ENCODE peak calls at places on chromosomes 5 and 9, in five cellular contexts. One of them, this sample, is unnamed.

GRCh38 chr9:134374301-134375010 is 48.2 kb downstream of the RXRA start:
- DNase-seq in mesendoderm: no peak
- DNase-seq in IMR-90: no peak
- DNase-seq in neuronal stem cell: no peak
- DNase-seq in trophoblast cell: no peak
- DNase-seq in this sample: no peak

GRCh38 chr5:157917909-157918809 is 59.2 kb upstream of the CLINT1 start:
- DNase-seq in IMR-90: peak
- DNase-seq in neuronal stem cell: no peak
- DNase-seq in mesendoderm: peak
- DNase-seq in trophoblast cell: peak
- DNase-seq in this sample: peak

GRCh38 chr9:93260290-93261066 is 76.5 kb downstream of the WNK2 start:
- DNase-seq in IMR-90: no peak
- DNase-seq in trophoblast cell: no peak
- DNase-seq in neuronal stem cell: no peak
- DNase-seq in mesendoderm: no peak
- DNase-seq in this sample: peak

GRCh38 chr9:82680179-82680935 is 382.6 kb downstream of the RASEF start:
- DNase-seq in trophoblast cell: no peak
- DNase-seq in mesendoderm: no peak
- DNase-seq in IMR-90: no peak
- DNase-seq in neuronal stem cell: no peak
- DNase-seq in this sample: no peak

GRCh38 chr9:137247135-137247915 is 3.8 kb upstream of the STPG3 start:
- DNase-seq in neuronal stem cell: no peak
- DNase-seq in trophoblast cell: no peak
- DNase-seq in IMR-90: no peak
- DNase-seq in mesendoderm: no peak
- DNase-seq in this sample: no peak

GRCh38 chr5:161946911-161947310 is 99.0 kb downstream of the GABRA1 start:
- DNase-seq in mesendoderm: no peak
- DNase-seq in trophoblast cell: no peak
- DNase-seq in neuronal stem cell: no peak
- DNase-seq in IMR-90: no peak
- DNase-seq in this sample: no peak

GRCh38 chr9:137829260-137829996 is 48.2 kb upstream of the CACNA1B start:
- DNase-seq in trophoblast cell: no peak
- DNase-seq in neuronal stem cell: no peak
- DNase-seq in IMR-90: no peak
- DNase-seq in mesendoderm: no peak
- DNase-seq in this sample: no peak

GRCh38 chr9:4600363-4600762 is 61.7 kb upstream of the PLPP6 start:
- DNase-seq in mesendoderm: no peak
- DNase-seq in neuronal stem cell: no peak
- DNase-seq in trophoblast cell: no peak
- DNase-seq in IMR-90: no peak
- DNase-seq in this sample: no peak

GRCh38 chr5:122112063-122112462 is 17.3 kb upstream of the ZNF474 start:
- DNase-seq in neuronal stem cell: no peak
- DNase-seq in trophoblast cell: no peak
- DNase-seq in mesendoderm: no peak
- DNase-seq in IMR-90: no peak
- DNase-seq in this sample: no peak

GRCh38 chr9:23557691-23558090 is 268.3 kb downstream of the ELAVL2 start:
- DNase-seq in mesendoderm: no peak
- DNase-seq in neuronal stem cell: no peak
- DNase-seq in trophoblast cell: no peak
- DNase-seq in IMR-90: no peak
- DNase-seq in this sample: no peak

GRCh38 chr5:17785774-17786173 is 151.5 kb downstream of the TAF11L14 start:
- DNase-seq in mesendoderm: peak
- DNase-seq in trophoblast cell: no peak
- DNase-seq in neuronal stem cell: no peak
- DNase-seq in IMR-90: no peak
- DNase-seq in this sample: peak

GRCh38 chr5:424259-425110 is 18.5 kb upstream of the EXOC3 start:
- DNase-seq in mesendoderm: no peak
- DNase-seq in neuronal stem cell: no peak
- DNase-seq in trophoblast cell: no peak
- DNase-seq in IMR-90: peak
- DNase-seq in this sample: no peak
- H2AK5ac ChIP-seq in mesendoderm: no peak
- H2AK5ac ChIP-seq in neuronal stem cell: peak
- H2AK5ac ChIP-seq in trophoblast cell: peak
- H2AK5ac ChIP-seq in IMR-90: peak
- H2AK5ac ChIP-seq in this sample: no peak

DNA sequence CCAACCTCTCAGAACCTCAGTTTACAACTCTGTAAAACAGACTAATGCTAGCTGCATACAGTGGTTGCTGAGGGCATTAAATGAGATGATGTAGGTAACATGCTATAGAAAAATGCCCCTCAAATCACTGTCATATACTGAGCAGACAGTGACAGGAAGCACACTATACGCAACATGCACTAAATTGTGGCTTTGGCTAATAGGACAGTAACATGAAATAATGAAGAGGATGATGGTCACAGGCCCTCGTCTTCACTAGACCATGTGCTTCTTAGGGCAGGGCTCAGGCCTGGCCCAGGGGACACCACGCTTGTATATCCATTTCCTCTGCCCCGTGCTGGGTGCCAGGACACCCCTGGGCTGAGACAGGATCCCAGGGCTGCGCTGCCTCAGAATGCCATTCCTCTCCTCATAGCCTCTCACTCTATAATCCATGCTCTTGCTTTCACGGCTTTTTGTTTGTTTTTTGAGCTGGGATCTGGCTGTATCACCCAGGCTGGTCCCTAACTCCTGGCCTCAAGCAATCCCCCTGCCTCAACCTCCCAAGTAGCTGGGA is 18.9 kb downstream of the CSF1R start:
- DNase-seq in neuronal stem cell: no peak
- DNase-seq in mesendoderm: no peak
- DNase-seq in trophoblast cell: no peak
- DNase-seq in IMR-90: no peak
- DNase-seq in this sample: no peak
- H2AK5ac ChIP-seq in neuronal stem cell: no peak
- H2AK5ac ChIP-seq in mesendoderm: no peak
- H2AK5ac ChIP-seq in trophoblast cell: no peak
- H2AK5ac ChIP-seq in IMR-90: peak
- H2AK5ac ChIP-seq in this sample: no peak

GRCh38 chr5:149775785-149776184 is 45.7 kb downstream of the PPARGC1B start:
- DNase-seq in trophoblast cell: no peak
- DNase-seq in mesendoderm: peak
- DNase-seq in IMR-90: no peak
- DNase-seq in neuronal stem cell: no peak
- DNase-seq in this sample: no peak

GRCh38 chr5:149766460-149767277 is 36.6 kb downstream of the PPARGC1B start:
- DNase-seq in mesendoderm: no peak
- DNase-seq in neuronal stem cell: no peak
- DNase-seq in trophoblast cell: no peak
- DNase-seq in IMR-90: no peak
- DNase-seq in this sample: no peak

GRCh38 chr5:149767278-149767550 is 37.1 kb downstream of the PPARGC1B start:
- DNase-seq in trophoblast cell: no peak
- DNase-seq in mesendoderm: no peak
- DNase-seq in neuronal stem cell: no peak
- DNase-seq in IMR-90: no peak
- DNase-seq in this sample: no peak

GRCh38 chr5:149773245-149774095 is 43.4 kb downstream of the PPARGC1B start:
- DNase-seq in IMR-90: no peak
- DNase-seq in trophoblast cell: no peak
- DNase-seq in mesendoderm: no peak
- DNase-seq in neuronal stem cell: no peak
- DNase-seq in this sample: no peak

GRCh38 chr5:149771216-149771973 is 41.3 kb downstream of the PPARGC1B start:
- DNase-seq in trophoblast cell: no peak
- DNase-seq in neuronal stem cell: no peak
- DNase-seq in mesendoderm: no peak
- DNase-seq in IMR-90: no peak
- DNase-seq in this sample: no peak
- H2AK5ac ChIP-seq in trophoblast cell: no peak
- H2AK5ac ChIP-seq in neuronal stem cell: no peak
- H2AK5ac ChIP-seq in mesendoderm: no peak
- H2AK5ac ChIP-seq in IMR-90: no peak
- H2AK5ac ChIP-seq in this sample: no peak

GRCh38 chr5:57173318-57174127 is at the start of gene GPBP1:
- DNase-seq in neuronal stem cell: peak
- DNase-seq in mesendoderm: peak
- DNase-seq in trophoblast cell: peak
- DNase-seq in IMR-90: peak
- DNase-seq in this sample: peak

GRCh38 chr5:57171818-57172465 is 1.9 kb upstream of the GPBP1 start:
- DNase-seq in mesendoderm: no peak
- DNase-seq in trophoblast cell: no peak
- DNase-seq in IMR-90: peak
- DNase-seq in neuronal stem cell: no peak
- DNase-seq in this sample: no peak

GRCh38 chr5:57173026-57173317 is 887 bp upstream of the GPBP1 start:
- DNase-seq in IMR-90: no peak
- DNase-seq in mesendoderm: no peak
- DNase-seq in neuronal stem cell: no peak
- DNase-seq in trophoblast cell: no peak
- DNase-seq in this sample: no peak

GRCh38 chr5:57174128-57174849 is 430 bp downstream of the GPBP1 start:
- DNase-seq in IMR-90: no peak
- DNase-seq in mesendoderm: peak
- DNase-seq in trophoblast cell: peak
- DNase-seq in neuronal stem cell: no peak
- DNase-seq in this sample: no peak

DNA sequence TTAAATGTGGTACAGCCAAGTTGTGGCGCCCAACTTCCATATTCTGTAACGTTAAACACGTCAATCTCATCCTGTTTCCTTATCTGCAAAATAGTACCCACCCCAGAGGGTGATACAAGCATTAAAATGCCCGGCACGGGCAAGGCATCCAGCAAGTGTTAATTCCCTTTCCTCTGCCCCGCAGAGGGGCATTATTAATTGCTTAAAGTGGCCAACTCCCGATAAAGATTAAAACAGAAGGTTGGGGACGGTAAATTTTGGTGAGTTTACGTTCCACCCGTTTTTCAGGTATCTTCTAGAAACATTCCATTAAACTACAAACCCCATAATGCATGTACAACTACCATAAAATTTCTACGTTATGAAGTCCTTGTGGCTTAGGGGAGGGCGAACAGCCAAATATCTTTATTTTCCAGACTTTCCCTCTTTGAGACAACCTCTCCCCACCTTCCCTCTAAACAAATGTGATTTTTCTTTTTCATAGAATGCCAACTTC is 1.3 kb upstream of the GPBP1 start:
- DNase-seq in IMR-90: no peak
- DNase-seq in trophoblast cell: no peak
- DNase-seq in mesendoderm: no peak
- DNase-seq in neuronal stem cell: no peak
- DNase-seq in this sample: no peak
- H2AK5ac ChIP-seq in IMR-90: no peak
- H2AK5ac ChIP-seq in trophoblast cell: no peak
- H2AK5ac ChIP-seq in mesendoderm: no peak
- H2AK5ac ChIP-seq in neuronal stem cell: no peak
- H2AK5ac ChIP-seq in this sample: no peak

DNA sequence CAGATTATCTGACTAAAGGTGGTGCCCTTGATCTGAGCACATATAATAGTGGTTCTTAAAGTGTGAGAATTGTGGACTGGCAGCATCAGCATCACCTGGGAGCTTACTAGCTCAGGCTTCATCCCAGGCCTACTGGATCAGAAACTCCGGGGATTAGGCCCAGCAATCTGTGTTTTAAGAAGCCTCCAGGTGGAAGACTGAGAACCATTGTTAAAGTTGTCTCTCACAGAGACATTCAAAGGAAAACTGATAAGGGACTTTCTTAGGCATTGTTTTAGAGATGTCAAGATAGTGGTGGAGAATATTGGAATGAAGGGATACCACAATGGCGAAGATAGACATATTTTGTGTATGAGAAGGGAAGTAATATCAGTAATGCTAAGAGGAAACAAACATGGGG is 59.5 kb downstream of the STX17 start:
- DNase-seq in neuronal stem cell: no peak
- DNase-seq in trophoblast cell: peak
- DNase-seq in mesendoderm: peak
- DNase-seq in IMR-90: no peak
- DNase-seq in this sample: no peak
- H2AK5ac ChIP-seq in neuronal stem cell: no peak
- H2AK5ac ChIP-seq in trophoblast cell: no peak
- H2AK5ac ChIP-seq in mesendoderm: no peak
- H2AK5ac ChIP-seq in IMR-90: no peak
- H2AK5ac ChIP-seq in this sample: no peak

DNA sequence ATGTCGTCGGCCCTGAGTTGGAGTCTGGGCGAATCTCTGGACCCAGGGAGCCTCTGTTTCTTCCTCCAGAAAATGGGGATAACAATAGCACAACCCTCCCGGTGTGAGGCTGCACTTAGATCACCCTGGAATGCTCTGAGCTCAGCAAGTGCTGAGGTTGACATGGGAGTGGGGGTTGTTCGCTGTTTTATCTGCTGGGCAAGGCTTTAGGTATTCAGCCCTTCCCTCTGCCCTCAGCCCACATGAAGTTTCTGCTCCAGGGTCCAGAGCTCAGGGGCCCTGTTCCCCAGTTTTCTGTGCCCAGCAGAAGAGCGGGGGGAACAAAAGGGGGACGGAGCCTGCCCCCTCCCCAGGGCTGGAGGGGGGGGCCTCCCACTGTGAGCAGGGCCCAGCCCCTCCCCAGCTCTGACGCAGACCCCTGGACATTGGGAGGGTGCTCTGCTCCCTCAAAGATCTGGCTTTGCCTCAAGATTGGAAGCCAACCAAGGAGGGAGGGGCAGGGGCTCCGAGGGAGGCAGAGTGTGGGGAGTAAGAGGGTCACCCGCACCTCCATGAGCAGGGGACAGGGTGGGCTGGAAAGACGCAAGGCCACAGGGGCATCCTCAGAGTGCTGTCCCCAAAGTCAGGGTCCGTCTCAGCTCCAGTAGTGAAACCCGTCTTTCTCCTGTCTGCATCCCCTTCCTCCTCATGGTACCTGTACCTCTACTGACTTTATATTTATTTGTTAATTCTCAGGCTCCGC is 215.6 kb downstream of the C9orf50 start:
- DNase-seq in neuronal stem cell: no peak
- DNase-seq in trophoblast cell: no peak
- DNase-seq in mesendoderm: peak
- DNase-seq in IMR-90: peak
- DNase-seq in this sample: no peak
- H2AK5ac ChIP-seq in neuronal stem cell: peak
- H2AK5ac ChIP-seq in trophoblast cell: peak
- H2AK5ac ChIP-seq in mesendoderm: no peak
- H2AK5ac ChIP-seq in IMR-90: peak
- H2AK5ac ChIP-seq in this sample: no peak

DNA sequence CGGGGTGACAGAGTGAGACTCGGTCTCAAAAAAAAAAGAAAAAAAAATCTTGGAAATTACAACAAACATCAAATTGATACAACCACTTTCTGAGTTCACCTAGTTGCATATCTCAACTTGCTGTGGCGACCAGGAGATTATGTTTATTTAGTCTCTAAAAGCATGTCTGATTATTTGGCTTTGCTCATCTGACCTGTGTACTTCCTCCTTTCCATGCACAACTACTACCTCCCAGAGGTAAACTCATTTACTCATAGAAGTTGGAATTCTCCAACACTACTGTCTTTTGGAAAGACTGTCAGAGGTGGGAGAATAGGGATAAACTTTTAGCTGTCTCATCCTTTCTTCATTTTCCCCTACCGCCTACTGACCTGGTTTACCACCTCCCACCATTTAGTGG is 42.6 kb downstream of the MTMR12 start:
- DNase-seq in trophoblast cell: no peak
- DNase-seq in mesendoderm: no peak
- DNase-seq in IMR-90: no peak
- DNase-seq in neuronal stem cell: no peak
- DNase-seq in this sample: no peak
- H2AK5ac ChIP-seq in trophoblast cell: no peak
- H2AK5ac ChIP-seq in mesendoderm: no peak
- H2AK5ac ChIP-seq in IMR-90: no peak
- H2AK5ac ChIP-seq in neuronal stem cell: no peak
- H2AK5ac ChIP-seq in this sample: no peak

This sample was measured in H9.